ENCODE peak calls at places on chromosomes 2 and 18, in nine cellular contexts. One of them, this sample, is unnamed. For H3K36me3, the result is how much of the 10 kb centered on the place peaks cover.

GRCh38 chr18:23131693-23132319 is 3.5 kb upstream of the CABLES1 start:
- DNase-seq in HepG2: peak
- DNase-seq in stomach: peak
- DNase-seq in heart left ventricle: peak
- DNase-seq in spleen: no peak
- DNase-seq in IMR-90: peak
- DNase-seq in testis: peak
- DNase-seq in Peyer's patch: no peak
- DNase-seq in uterus: peak
- DNase-seq in this sample: no peak

GRCh38 chr2:23900133-23900926 is 26.6 kb downstream of the ATAD2B start:
- DNase-seq in HepG2: no peak
- DNase-seq in stomach: no peak
- DNase-seq in heart left ventricle: no peak
- DNase-seq in spleen: no peak
- DNase-seq in IMR-90: peak
- DNase-seq in testis: no peak
- DNase-seq in Peyer's patch: no peak
- DNase-seq in uterus: no peak
- DNase-seq in this sample: no peak

GRCh38 chr2:221156335-221156734 is 415.8 kb downstream of the EPHA4 start:
- DNase-seq in HepG2: no peak
- DNase-seq in stomach: no peak
- DNase-seq in heart left ventricle: no peak
- DNase-seq in spleen: no peak
- DNase-seq in IMR-90: no peak
- DNase-seq in testis: no peak
- DNase-seq in Peyer's patch: no peak
- DNase-seq in uterus: no peak
- DNase-seq in this sample: no peak

GRCh38 chr2:110869472-110870446 is 137.4 kb downstream of the ACOXL start:
- DNase-seq in HepG2: no peak
- DNase-seq in stomach: no peak
- DNase-seq in heart left ventricle: no peak
- DNase-seq in spleen: no peak
- DNase-seq in IMR-90: peak
- DNase-seq in testis: no peak
- DNase-seq in Peyer's patch: no peak
- DNase-seq in uterus: no peak
- DNase-seq in this sample: no peak

GRCh38 chr2:55518846-55519167 is 711 bp upstream of the CFAP36 start:
- DNase-seq in HepG2: peak
- DNase-seq in stomach: no peak
- DNase-seq in heart left ventricle: no peak
- DNase-seq in spleen: no peak
- DNase-seq in IMR-90: no peak
- DNase-seq in testis: no peak
- DNase-seq in Peyer's patch: no peak
- DNase-seq in uterus: no peak
- DNase-seq in this sample: no peak

GRCh38 chr2:181130686-181131085 is 150.3 kb downstream of the UBE2E3 start:
- DNase-seq in HepG2: no peak
- DNase-seq in stomach: no peak
- DNase-seq in heart left ventricle: no peak
- DNase-seq in spleen: no peak
- DNase-seq in IMR-90: no peak
- DNase-seq in testis: no peak
- DNase-seq in Peyer's patch: no peak
- DNase-seq in uterus: no peak
- DNase-seq in this sample: no peak

GRCh38 chr18:23170137-23170536 is 34.9 kb downstream of the CABLES1 start:
- DNase-seq in HepG2: no peak
- DNase-seq in stomach: no peak
- DNase-seq in heart left ventricle: no peak
- DNase-seq in spleen: peak
- DNase-seq in IMR-90: no peak
- DNase-seq in testis: no peak
- DNase-seq in Peyer's patch: no peak
- DNase-seq in uterus: no peak
- DNase-seq in this sample: no peak

GRCh38 chr2:11508279-11508678 is 25.6 kb upstream of the GREB1 start:
- DNase-seq in HepG2: no peak
- DNase-seq in stomach: no peak
- DNase-seq in heart left ventricle: no peak
- DNase-seq in spleen: no peak
- DNase-seq in IMR-90: no peak
- DNase-seq in testis: peak
- DNase-seq in Peyer's patch: no peak
- DNase-seq in uterus: no peak
- DNase-seq in this sample: no peak

GRCh38 chr18:79507076-79507545 is 111.4 kb downstream of the NFATC1 start:
- DNase-seq in HepG2: no peak
- DNase-seq in stomach: peak
- DNase-seq in heart left ventricle: peak
- DNase-seq in spleen: peak
- DNase-seq in IMR-90: no peak
- DNase-seq in testis: peak
- DNase-seq in Peyer's patch: peak
- DNase-seq in uterus: peak
- DNase-seq in this sample: no peak

GRCh38 chr2:45132551-45132950 is 123.3 kb upstream of the SIX2 start:
- DNase-seq in HepG2: no peak
- DNase-seq in stomach: no peak
- DNase-seq in heart left ventricle: no peak
- DNase-seq in spleen: no peak
- DNase-seq in IMR-90: no peak
- DNase-seq in testis: no peak
- DNase-seq in Peyer's patch: no peak
- DNase-seq in uterus: no peak
- DNase-seq in this sample: no peak

GRCh38 chr2:215851091-215851490 is 162.3 kb downstream of the MREG start:
- DNase-seq in HepG2: no peak
- DNase-seq in stomach: no peak
- DNase-seq in heart left ventricle: no peak
- DNase-seq in spleen: no peak
- DNase-seq in IMR-90: peak
- DNase-seq in testis: no peak
- DNase-seq in Peyer's patch: no peak
- DNase-seq in uterus: no peak
- DNase-seq in this sample: no peak

GRCh38 chr2:46364797-46365457 is 67.7 kb downstream of the EPAS1 start:
- DNase-seq in HepG2: peak
- DNase-seq in stomach: peak
- DNase-seq in heart left ventricle: no peak
- DNase-seq in spleen: no peak
- DNase-seq in IMR-90: peak
- DNase-seq in testis: peak
- DNase-seq in Peyer's patch: no peak
- DNase-seq in uterus: no peak
- DNase-seq in this sample: no peak

GRCh38 chr2:16476168-16476567 is 189.5 kb downstream of the CYRIA start:
- DNase-seq in HepG2: no peak
- DNase-seq in stomach: no peak
- DNase-seq in heart left ventricle: no peak
- DNase-seq in spleen: no peak
- DNase-seq in IMR-90: no peak
- DNase-seq in testis: no peak
- DNase-seq in Peyer's patch: no peak
- DNase-seq in uterus: no peak
- DNase-seq in this sample: no peak

GRCh38 chr18:34077599-34077998 is 147.1 kb downstream of the NOL4 start:
- DNase-seq in HepG2: no peak
- DNase-seq in stomach: no peak
- DNase-seq in heart left ventricle: no peak
- DNase-seq in spleen: no peak
- DNase-seq in IMR-90: no peak
- DNase-seq in testis: no peak
- DNase-seq in Peyer's patch: no peak
- DNase-seq in uterus: no peak
- DNase-seq in this sample: no peak

GRCh38 chr2:191486584-191487320 is 191.2 kb upstream of the NABP1 start:
- DNase-seq in HepG2: no peak
- DNase-seq in stomach: no peak
- DNase-seq in heart left ventricle: peak
- DNase-seq in spleen: no peak
- DNase-seq in IMR-90: peak
- DNase-seq in testis: no peak
- DNase-seq in Peyer's patch: no peak
- DNase-seq in uterus: no peak
- DNase-seq in this sample: no peak

GRCh38 chr2:25312958-25313710 is 28.6 kb downstream of the DNMT3A start:
- DNase-seq in HepG2: no peak
- DNase-seq in stomach: no peak
- DNase-seq in heart left ventricle: no peak
- DNase-seq in spleen: no peak
- DNase-seq in IMR-90: no peak
- DNase-seq in testis: no peak
- DNase-seq in Peyer's patch: no peak
- DNase-seq in uterus: no peak
- DNase-seq in this sample: no peak

GRCh38 chr2:232137346-232137745 is 175.8 kb downstream of the DIS3L2 start:
- DNase-seq in HepG2: no peak
- DNase-seq in stomach: no peak
- DNase-seq in heart left ventricle: no peak
- DNase-seq in spleen: no peak
- DNase-seq in IMR-90: peak
- DNase-seq in testis: no peak
- DNase-seq in Peyer's patch: no peak
- DNase-seq in uterus: no peak
- DNase-seq in this sample: no peak

GRCh38 chr2:150234787-150235512 is 252.5 kb downstream of the RND3 start:
- DNase-seq in HepG2: no peak
- DNase-seq in stomach: no peak
- DNase-seq in heart left ventricle: no peak
- DNase-seq in spleen: no peak
- DNase-seq in IMR-90: peak
- DNase-seq in testis: no peak
- DNase-seq in Peyer's patch: no peak
- DNase-seq in uterus: no peak
- DNase-seq in this sample: no peak

GRCh38 chr2:117957616-117958015 is 56.3 kb downstream of the CCDC93 start:
- DNase-seq in HepG2: no peak
- DNase-seq in stomach: no peak
- DNase-seq in heart left ventricle: no peak
- DNase-seq in spleen: no peak
- DNase-seq in IMR-90: no peak
- DNase-seq in testis: no peak
- DNase-seq in Peyer's patch: no peak
- DNase-seq in uterus: no peak
- DNase-seq in this sample: no peak

GRCh38 chr2:117958186-117958585 is 55.7 kb downstream of the CCDC93 start:
- DNase-seq in HepG2: no peak
- DNase-seq in stomach: no peak
- DNase-seq in heart left ventricle: no peak
- DNase-seq in spleen: no peak
- DNase-seq in IMR-90: peak
- DNase-seq in testis: no peak
- DNase-seq in Peyer's patch: no peak
- DNase-seq in uterus: no peak
- DNase-seq in this sample: no peak

GRCh38 chr2:117960231-117960630 is 53.6 kb downstream of the CCDC93 start:
- DNase-seq in HepG2: no peak
- DNase-seq in stomach: no peak
- DNase-seq in heart left ventricle: no peak
- DNase-seq in spleen: no peak
- DNase-seq in IMR-90: peak
- DNase-seq in testis: no peak
- DNase-seq in Peyer's patch: no peak
- DNase-seq in uterus: no peak
- DNase-seq in this sample: no peak

GRCh38 chr2:117963446-117963845 is 50.4 kb downstream of the CCDC93 start:
- DNase-seq in HepG2: no peak
- DNase-seq in stomach: no peak
- DNase-seq in heart left ventricle: no peak
- DNase-seq in spleen: no peak
- DNase-seq in IMR-90: no peak
- DNase-seq in testis: no peak
- DNase-seq in Peyer's patch: no peak
- DNase-seq in uterus: no peak
- DNase-seq in this sample: no peak

GRCh38 chr2:117961201-117961600 is 52.7 kb downstream of the CCDC93 start:
- DNase-seq in HepG2: no peak
- DNase-seq in stomach: no peak
- DNase-seq in heart left ventricle: no peak
- DNase-seq in spleen: no peak
- DNase-seq in IMR-90: no peak
- DNase-seq in testis: no peak
- DNase-seq in Peyer's patch: no peak
- DNase-seq in uterus: no peak
- DNase-seq in this sample: no peak
- H3K36me3 ChIP-seq in HepG2: under half
- H3K36me3 ChIP-seq in stomach: under half
- H3K36me3 ChIP-seq in heart left ventricle: half or more
- H3K36me3 ChIP-seq in spleen: under half
- H3K36me3 ChIP-seq in IMR-90: under half
- H3K36me3 ChIP-seq in testis: under half
- H3K36me3 ChIP-seq in Peyer's patch: under half
- H3K36me3 ChIP-seq in uterus: under half
- H3K36me3 ChIP-seq in this sample: under half

GRCh38 chr2:241686649-241687425 is at the start of gene DTYMK:
- DNase-seq in HepG2: peak
- DNase-seq in stomach: peak
- DNase-seq in heart left ventricle: peak
- DNase-seq in spleen: peak
- DNase-seq in IMR-90: peak
- DNase-seq in testis: peak
- DNase-seq in Peyer's patch: peak
- DNase-seq in uterus: peak
- DNase-seq in this sample: peak
- TF ChIP-seq POLR2A in HepG2: peak
- TF ChIP-seq POLR2A in stomach: no peak
- TF ChIP-seq POLR2A in heart left ventricle: peak
- TF ChIP-seq POLR2A in spleen: peak
- TF ChIP-seq POLR2A in IMR-90: peak
- TF ChIP-seq POLR2A in testis: no peak
- TF ChIP-seq POLR2A in Peyer's patch: peak
- TF ChIP-seq POLR2A in uterus: peak
- TF ChIP-seq POLR2A in this sample: peak

DNA sequence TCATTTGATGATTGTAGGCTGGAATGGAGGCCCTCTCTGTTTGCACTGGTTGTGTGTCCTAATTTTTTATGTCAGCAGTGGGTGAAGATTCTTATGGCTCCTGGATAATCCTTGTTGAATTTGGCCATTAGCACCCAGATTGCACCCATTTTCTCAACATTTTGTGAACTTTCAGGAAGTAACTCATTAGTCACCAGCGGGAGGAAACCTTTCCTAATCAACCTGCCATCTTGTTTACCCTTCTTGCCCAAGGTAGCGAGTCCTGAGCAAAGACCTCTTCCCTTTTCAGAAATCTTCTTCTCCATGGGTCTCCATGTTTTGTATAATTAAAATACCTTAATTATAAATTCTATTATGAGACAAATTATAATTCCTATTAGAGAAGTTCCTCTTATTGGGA is 76.0 kb downstream of the UGGT1 start:
- DNase-seq in HepG2: peak
- DNase-seq in stomach: no peak
- DNase-seq in heart left ventricle: no peak
- DNase-seq in spleen: no peak
- DNase-seq in IMR-90: no peak
- DNase-seq in testis: no peak
- DNase-seq in Peyer's patch: no peak
- DNase-seq in uterus: no peak
- DNase-seq in this sample: no peak
- H3K36me3 ChIP-seq in HepG2: under half
- H3K36me3 ChIP-seq in stomach: under half
- H3K36me3 ChIP-seq in heart left ventricle: half or more
- H3K36me3 ChIP-seq in spleen: half or more
- H3K36me3 ChIP-seq in IMR-90: under half
- H3K36me3 ChIP-seq in testis: under half
- H3K36me3 ChIP-seq in Peyer's patch: under half
- H3K36me3 ChIP-seq in uterus: under half
- H3K36me3 ChIP-seq in this sample: half or more

GRCh38 chr2:4354164-4354563 is 650.8 kb downstream of the DCDC2C start:
- DNase-seq in HepG2: no peak
- DNase-seq in stomach: no peak
- DNase-seq in heart left ventricle: no peak
- DNase-seq in spleen: no peak
- DNase-seq in IMR-90: no peak
- DNase-seq in testis: no peak
- DNase-seq in Peyer's patch: no peak
- DNase-seq in uterus: no peak
- DNase-seq in this sample: no peak
- TF ChIP-seq POLR2A in HepG2: no peak
- TF ChIP-seq POLR2A in stomach: no peak
- TF ChIP-seq POLR2A in heart left ventricle: no peak
- TF ChIP-seq POLR2A in spleen: no peak
- TF ChIP-seq POLR2A in IMR-90: no peak
- TF ChIP-seq POLR2A in testis: no peak
- TF ChIP-seq POLR2A in Peyer's patch: no peak
- TF ChIP-seq POLR2A in uterus: no peak
- TF ChIP-seq POLR2A in this sample: no peak